ENCODE peak calls at places on chromosomes 5 and 9, in eight cellular contexts. Y, G, I, U, A, D, X and F are unnamed samples.

GRCh38 chr5:179763215-179763945 is 30.4 kb upstream of the LTC4S start:
- DNase-seq in Y (peak), G (peak), I (no peak), U (peak), A (peak), D (peak), X (peak), F (peak)

GRCh38 chr5:166758151-166758550 is 1533.3 kb upstream of the WWC1 start:
- DNase-seq in Y (peak), G (no peak), I (no peak), U (peak), A (no peak), D (peak), X (no peak), F (no peak)

GRCh38 chr9:2026598-2026997 is 11.5 kb downstream of the SMARCA2 start:
- DNase-seq in Y (peak), G (no peak), I (no peak), U (no peak), A (no peak), D (no peak), X (no peak), F (no peak)

GRCh38 chr9:69283003-69283402 is 42.0 kb upstream of the ENTREP1 start:
- DNase-seq in Y (no peak), G (no peak), I (no peak), U (no peak), A (no peak), D (no peak), X (no peak), F (no peak)

GRCh38 chr9:129838707-129839259 is 3.5 kb downstream of the USP20 start:
- DNase-seq in Y (peak), G (no peak), I (no peak), U (peak), A (peak), D (peak), X (no peak), F (no peak)

GRCh38 chr9:90970603-90971002 is 169.0 kb downstream of the SYK start:
- DNase-seq in Y (no peak), G (no peak), I (no peak), U (peak), A (no peak), D (no peak), X (no peak), F (no peak)

GRCh38 chr9:445033-445432 is 230.4 kb downstream of the DOCK8 start:
- DNase-seq in Y (peak), G (no peak), I (no peak), U (no peak), A (no peak), D (peak), X (no peak), F (no peak)

GRCh38 chr5:147522435-147522834 is 12.6 kb upstream of the DPYSL3 start:
- DNase-seq in Y (peak), G (no peak), I (no peak), U (peak), A (peak), D (peak), X (no peak), F (no peak)

DNA sequence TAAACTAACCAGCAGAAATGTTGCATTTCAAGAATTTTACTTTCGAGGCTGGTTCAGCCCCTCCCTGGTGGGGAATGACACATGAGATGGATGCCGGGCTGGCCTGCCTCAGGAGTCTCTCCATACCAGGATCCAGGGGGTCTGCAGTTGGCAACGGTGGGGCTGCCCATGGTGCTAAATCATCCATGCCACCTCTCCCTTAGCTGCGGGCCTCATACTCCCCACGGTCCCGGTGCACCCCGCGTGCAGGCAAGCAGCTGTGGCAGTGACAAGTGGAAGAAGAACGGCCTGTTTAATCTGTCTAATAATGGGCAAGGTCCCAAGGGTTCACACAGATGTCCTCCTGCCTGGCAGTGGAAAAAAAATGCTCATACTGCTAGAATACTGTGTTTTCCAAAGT is 196.9 kb upstream of the PANK3 start:
- DNase-seq in Y (no peak), G (no peak), I (no peak), U (no peak), A (no peak), D (no peak), X (no peak), F (no peak)
- TF ChIP-seq CTCF in Y (no peak), G (no peak), I (no peak), U (no peak), A (no peak), D (no peak), X (no peak), F (no peak)

GRCh38 chr9:122016789-122017188 is 76.3 kb downstream of the TTLL11 start:
- DNase-seq in Y (peak), G (no peak), I (no peak), U (no peak), A (no peak), D (peak), X (no peak), F (no peak)
- TF ChIP-seq CTCF in Y (peak), G (peak), I (peak), U (peak), A (peak), D (peak), X (no peak), F (no peak)

DNA sequence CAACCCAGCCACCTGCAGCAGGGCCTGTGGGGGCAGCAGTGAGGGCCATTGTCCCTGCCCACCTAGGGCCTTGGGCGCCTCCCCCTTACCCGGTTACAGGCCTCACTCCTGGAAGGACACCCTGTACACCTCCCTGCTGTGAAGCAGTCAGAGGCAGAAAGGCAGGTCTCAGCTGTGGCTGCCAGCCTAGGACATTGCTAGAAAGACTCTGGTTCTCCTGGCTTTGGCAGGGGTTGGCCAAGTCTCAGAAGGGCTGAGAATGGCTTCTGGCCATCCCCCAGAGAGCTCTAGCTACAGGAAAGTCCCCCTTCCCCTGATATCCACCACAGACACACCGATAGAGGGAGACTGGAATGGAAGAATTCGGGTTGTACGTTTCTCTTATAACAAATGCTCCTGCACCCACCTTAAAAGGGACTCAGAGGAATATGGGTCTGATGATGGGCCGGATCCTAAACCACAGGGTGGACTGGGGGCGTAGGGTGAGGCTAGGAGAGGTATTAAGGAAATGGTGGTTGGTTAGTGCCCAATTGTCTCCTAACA is 2.4 kb downstream of the DNAJB5 start:
- DNase-seq in Y (no peak), G (no peak), I (peak), U (peak), A (no peak), D (peak), X (no peak), F (no peak)
- TF ChIP-seq CTCF in Y (no peak), G (no peak), I (no peak), U (no peak), A (peak), D (no peak), X (no peak), F (peak)

GRCh38 chr5:132736853-132737833 is at the start of gene KIF3A:
- DNase-seq in Y (peak), G (peak), I (no peak), U (peak), A (peak), D (peak), X (peak), F (peak)
- TF ChIP-seq CTCF in Y (no peak), G (no peak), I (no peak), U (no peak), A (peak), D (peak), X (no peak), F (no peak)

GRCh38 chr9:93820667-93821306 is 134.4 kb downstream of the BARX1 start:
- DNase-seq in Y (no peak), G (no peak), I (no peak), U (no peak), A (no peak), D (no peak), X (no peak), F (no peak)
- TF ChIP-seq CTCF in Y (peak), G (peak), I (no peak), U (no peak), A (no peak), D (no peak), X (no peak), F (no peak)

GRCh38 chr5:149452665-149453617 is 73.8 kb upstream of the IL17B start:
- DNase-seq in Y (peak), G (no peak), I (no peak), U (peak), A (peak), D (peak), X (no peak), F (no peak)
- TF ChIP-seq CTCF in Y (peak), G (no peak), I (no peak), U (no peak), A (no peak), D (peak), X (no peak), F (no peak)

GRCh38 chr5:84450617-84451414 is 66.1 kb upstream of the EDIL3 start:
- DNase-seq in Y (peak), G (no peak), I (no peak), U (peak), A (no peak), D (peak), X (no peak), F (no peak)
- TF ChIP-seq CTCF in Y (peak), G (peak), I (no peak), U (peak), A (peak), D (peak), X (peak), F (peak)

GRCh38 chr5:115295775-115296129 is 702 bp downstream of the CCDC112 start:
- DNase-seq in Y (no peak), G (no peak), I (no peak), U (no peak), A (no peak), D (no peak), X (no peak), F (no peak)
- TF ChIP-seq CTCF in Y (no peak), G (no peak), I (no peak), U (no peak), A (no peak), D (no peak), X (no peak), F (no peak)

GRCh38 chr5:75052461-75053285 is at the start of gene GCNT4:
- DNase-seq in Y (peak), G (no peak), I (no peak), U (peak), A (peak), D (peak), X (peak), F (no peak)
- TF ChIP-seq CTCF in Y (no peak), G (no peak), I (no peak), U (no peak), A (no peak), D (no peak), X (peak), F (no peak)

GRCh38 chr5:146395233-146395632 is 51.9 kb upstream of the TCERG1 start:
- DNase-seq in Y (no peak), G (no peak), I (no peak), U (no peak), A (no peak), D (no peak), X (no peak), F (no peak)

GRCh38 chr5:146388418-146388817 is 49.8 kb downstream of the POU4F3 start:
- DNase-seq in Y (peak), G (no peak), I (no peak), U (no peak), A (peak), D (peak), X (no peak), F (no peak)

GRCh38 chr5:146394486-146394885 is 52.6 kb upstream of the TCERG1 start:
- DNase-seq in Y (no peak), G (no peak), I (no peak), U (no peak), A (no peak), D (no peak), X (no peak), F (no peak)

DNA sequence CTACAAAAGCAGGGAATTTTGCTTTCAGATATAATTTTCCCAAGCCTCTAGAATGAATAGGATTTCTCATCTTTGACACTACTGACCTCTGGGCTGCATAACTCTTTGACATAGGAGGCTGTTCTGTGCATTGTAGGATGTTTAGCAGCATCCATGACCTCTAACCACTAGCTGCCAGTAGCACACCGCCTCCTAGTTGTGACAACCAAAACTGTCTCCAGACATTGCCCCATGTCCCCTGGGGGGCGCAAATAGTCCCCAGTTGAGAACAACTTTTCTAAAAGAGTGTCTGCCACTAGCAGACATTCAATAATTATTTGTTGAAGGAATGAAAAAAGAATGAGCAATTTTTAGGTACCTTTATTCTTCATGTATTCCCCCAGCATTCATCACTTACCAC is 51.8 kb downstream of the POU4F3 start:
- DNase-seq in Y (no peak), G (no peak), I (no peak), U (no peak), A (no peak), D (no peak), X (no peak), F (no peak)
- TF ChIP-seq CTCF in Y (peak), G (peak), I (no peak), U (no peak), A (peak), D (no peak), X (no peak), F (peak)